ENCODE peak calls at places on chromosomes 6 and 20, in eight cellular contexts. W, N, Q, C, S, I, U and X are unnamed samples.
A peak's percentile ranks its signal among the peaks of the same experiment; 100 is the strongest.

GRCh38 chr6:106063448-106063850 is 22.7 kb upstream of the PRDM1 start:
- DNase-seq in I (peak; percentile 8), C (no peak), U (no peak), W (no peak), Q (no peak), N (no peak), S (no peak), X (no peak)

GRCh38 chr6:1756472-1757129 is 146.9 kb downstream of the FOXC1 start:
- DNase-seq in I (no peak), C (no peak), Q (no peak), W (no peak), S (no peak), N (no peak), U (no peak), X (no peak)

GRCh38 chr20:25486377-25486776 is 78.9 kb downstream of the GINS1 start:
- DNase-seq in C (no peak), I (peak; percentile 20), S (no peak), W (no peak), Q (no peak), N (no peak), U (no peak), X (no peak)

GRCh38 chr6:124234806-124235205 is 431.1 kb downstream of the NKAIN2 start:
- DNase-seq in Q (no peak), N (no peak), S (no peak), W (no peak), U (no peak), C (no peak), I (no peak), X (no peak)

GRCh38 chr6:129252377-129253071 is 369.6 kb downstream of the LAMA2 start:
- DNase-seq in W (no peak), N (no peak), C (no peak), S (no peak), I (no peak), U (no peak), Q (no peak), X (no peak)

GRCh38 chr6:77650098-77650663 is 2.7 kb upstream of the MEI4 start:
- DNase-seq in I (no peak), U (no peak), W (peak; percentile 30), Q (peak; percentile 94), C (peak; percentile 57), S (peak; percentile 5), N (no peak), X (no peak)

GRCh38 chr6:11007715-11008608 is 36.1 kb downstream of the ELOVL2 start:
- DNase-seq in W (no peak), S (no peak), U (no peak), I (peak; percentile 73), N (no peak), C (peak; percentile 71), Q (peak; percentile 30), X (peak; percentile 78)

GRCh38 chr20:20321134-20321533 is 46.8 kb upstream of the INSM1 start:
- DNase-seq in Q (no peak), I (no peak), S (no peak), W (no peak), N (no peak), U (no peak), C (no peak), X (no peak)

GRCh38 chr6:157840776-157841175 is 17.7 kb downstream of the SNX9 start:
- DNase-seq in W (no peak), C (no peak), I (peak; percentile 65), S (no peak), Q (no peak), U (no peak), N (no peak), X (peak; percentile 49)

GRCh38 chr6:8436956-8437355 is 1.6 kb upstream of the SLC35B3 start:
- DNase-seq in C (peak; percentile 75), N (no peak), I (no peak), S (no peak), U (no peak), W (no peak), Q (no peak), X (no peak)

GRCh38 chr20:24665196-24665595 is 195.8 kb downstream of the SYNDIG1 start:
- DNase-seq in S (no peak), I (no peak), N (no peak), C (no peak), U (no peak), Q (no peak), W (no peak), X (no peak)

GRCh38 chr20:49961413-49961812 is 21.4 kb upstream of the SNAI1 start:
- DNase-seq in Q (no peak), U (no peak), S (no peak), W (no peak), N (no peak), I (no peak), C (no peak), X (no peak)

GRCh38 chr6:28142446-28142845 is 763 bp downstream of the ZKSCAN8 start:
- DNase-seq in I (peak; percentile 13), U (no peak), S (no peak), W (no peak), N (no peak), C (no peak), Q (no peak), X (no peak)

GRCh38 chr6:101716387-101716786 is 322.9 kb downstream of the GRIK2 start:
- DNase-seq in S (no peak), N (no peak), I (no peak), C (no peak), Q (no peak), W (no peak), U (no peak), X (no peak)

GRCh38 chr6:154710689-154711088 is 22.5 kb upstream of the SCAF8 start:
- DNase-seq in U (no peak), W (no peak), N (no peak), C (no peak), Q (no peak), I (no peak), S (no peak), X (no peak)

GRCh38 chr6:16805190-16805860 is 44.1 kb upstream of the ATXN1 start:
- DNase-seq in S (no peak), C (no peak), Q (no peak), W (no peak), I (no peak), N (no peak), U (no peak), X (no peak)

GRCh38 chr6:111745186-111745585 is 128.1 kb downstream of the FYN start:
- DNase-seq in C (no peak), U (no peak), W (no peak), S (no peak), N (no peak), Q (no peak), I (no peak), X (no peak)

GRCh38 chr20:44069203-44069931 is 117.6 kb downstream of the JPH2 start:
- DNase-seq in U (no peak), I (no peak), Q (no peak), W (peak; percentile 74), N (no peak), S (no peak), C (no peak), X (no peak)

GRCh38 chr6:16572317-16572716 is 188.9 kb downstream of the ATXN1 start:
- DNase-seq in W (no peak), Q (no peak), C (no peak), I (no peak), N (no peak), S (no peak), U (no peak), X (no peak)

GRCh38 chr6:39887692-39888450 is 46.4 kb downstream of the MOCS1 start:
- DNase-seq in S (no peak), U (peak; percentile 36), Q (no peak), C (no peak), W (no peak), N (no peak), I (peak; percentile 94), X (peak; percentile 86)